ENCODE peak calls at places on chromosomes 3 and 15, in nine cellular contexts. Z is AG10803; C is T47D; R is activated T-helper 9 cell treated with anti-CD3 and anti-CD28 coated beads, Interleukin-2, amount 50 U/mL, for 16 hours; P is Calu3; L is tibial nerve; V is Kasumi-1; H is HAP-1; B is heart right ventricle. M is an unnamed sample.

GRCh38 chr3:128487813-128488635 is 5.0 kb downstream of the GATA2 start:
- DNase-seq in P (peak; percentile 96), R (no peak), V (peak; percentile 55), Z (peak; percentile 90), H (peak; percentile 87), C (peak; percentile 98), B (peak; percentile 94), L (no peak), M (peak; percentile 99)

GRCh38 chr3:123605789-123606234 is 21.0 kb upstream of the HACD2 start:
- DNase-seq in R (no peak), H (no peak), C (no peak), P (peak; percentile 40), B (no peak), Z (peak; percentile 17), L (no peak), V (no peak), M (no peak)

GRCh38 chr15:57743424-57743823 is 36.9 kb downstream of the POLR2M start:
- DNase-seq in L (no peak), H (no peak), P (peak; percentile 16), C (no peak), Z (no peak), V (peak; percentile 5), R (no peak), B (no peak), M (peak; percentile 14)

GRCh38 chr3:133293397-133294107 is 106.3 kb upstream of the BFSP2 start:
- DNase-seq in P (no peak), B (no peak), V (no peak), L (no peak), H (no peak), Z (no peak), R (no peak), C (no peak), M (no peak)

GRCh38 chr15:70248116-70249025 is 150.7 kb upstream of the TLE3 start:
- DNase-seq in R (no peak), P (no peak), B (no peak), H (peak; percentile 50), V (no peak), Z (no peak), L (no peak), C (no peak), M (no peak)

GRCh38 chr15:25863067-25863967 is at the start of gene ATP10A:
- DNase-seq in V (no peak), P (no peak), C (peak; percentile 59), L (no peak), R (no peak), H (peak; percentile 39), B (peak; percentile 45), Z (peak; percentile 66), M (peak; percentile 87)

GRCh38 chr15:99409097-99409473 is 156.7 kb upstream of the MEF2A start:
- DNase-seq in L (no peak), P (peak; percentile 71), H (no peak), Z (peak; percentile 60), B (peak; percentile 69), V (peak; percentile 56), C (peak; percentile 80), R (no peak), M (peak; percentile 53)

GRCh38 chr3:143123353-143123974 is 3.9 kb downstream of the CHST2 start:
- DNase-seq in H (no peak), R (no peak), Z (no peak), B (no peak), L (no peak), C (no peak), P (no peak), V (no peak), M (no peak)

GRCh38 chr15:71093089-71094024 is 21.9 kb upstream of the THSD4 start:
- DNase-seq in R (no peak), Z (peak; percentile 78), P (peak; percentile 76), B (no peak), V (no peak), L (no peak), H (no peak), C (peak; percentile 72), M (peak; percentile 56)

GRCh38 chr3:157232146-157232545 is 72.2 kb upstream of the CCNL1 start:
- DNase-seq in P (no peak), B (no peak), Z (no peak), C (no peak), R (no peak), L (no peak), V (no peak), H (no peak), M (no peak)

GRCh38 chr3:30290479-30290878 is 315.9 kb upstream of the TGFBR2 start:
- DNase-seq in C (no peak), B (no peak), R (no peak), Z (no peak), H (no peak), V (no peak), L (no peak), P (no peak), M (no peak)

GRCh38 chr15:51499379-51499976 is 123.1 kb downstream of the DMXL2 start:
- DNase-seq in Z (peak; percentile 39), H (peak; percentile 40), L (no peak), R (no peak), P (peak; percentile 11), V (peak; percentile 72), B (no peak), C (peak; percentile 9), M (peak; percentile 27)

GRCh38 chr3:167125612-167126407 is 254.3 kb downstream of the ZBBX start:
- DNase-seq in L (no peak), R (no peak), P (no peak), V (no peak), Z (no peak), H (no peak), C (no peak), B (no peak), M (no peak)

GRCh38 chr15:83653639-83654378 is at the start of gene ADAMTSL3:
- DNase-seq in R (no peak), B (peak; percentile 80), C (peak; percentile 88), V (no peak), P (peak; percentile 83), L (peak; percentile 59), Z (peak; percentile 36), H (no peak), M (peak; percentile 11)

GRCh38 chr15:26318689-26319088 is 454.2 kb downstream of the GABRB3 start:
- DNase-seq in Z (no peak), B (no peak), L (no peak), V (no peak), H (no peak), C (no peak), P (no peak), R (no peak), M (no peak)

GRCh38 chr3:8546609-8547008 is 45.0 kb downstream of the LMCD1 start:
- DNase-seq in H (no peak), Z (no peak), P (no peak), R (no peak), C (no peak), L (no peak), V (no peak), B (no peak), M (no peak)

GRCh38 chr3:129599607-129600006 is 6.9 kb downstream of the PLXND1 start:
- DNase-seq in H (no peak), L (no peak), C (no peak), Z (peak; percentile 74), V (peak; percentile 81), B (peak; percentile 74), R (no peak), P (no peak), M (peak; percentile 47)

GRCh38 chr3:12044860-12045259 is 40.7 kb downstream of the SYN2 start:
- DNase-seq in V (no peak), H (no peak), P (no peak), B (no peak), Z (no peak), R (no peak), C (no peak), L (no peak), M (no peak)